ENCODE peak calls at places on chromosomes 6 and 20, in nine cellular contexts. Q is ovary; C is HTR-8/SVneo; E is BJ; T is activated T-cell treated with anti-CD3 and anti-CD28 coated beads for 48 hours; I is effector CD8-positive, alpha-beta T cell; H is stimulated activated CD4-positive, alpha-beta T cell treated with anti-CD3 and anti-CD28 coated beads, Interleukin-4, amount 100 ng/mL, for 24 hours; O is HCT116; D is activated CD4-positive, alpha-beta T cell treated with anti-CD3 and anti-CD28 coated beads for 4 hours. F is an unnamed sample.
A peak's percentile ranks its signal among the peaks of the same experiment; 100 is the strongest.

GRCh38 chr6:31354248-31354647 is 2.7 kb downstream of the HLA-B start:
- DNase-seq in I (peak; percentile 21), Q (no peak), H (no peak), T (no peak), C (no peak), O (no peak), E (no peak), D (no peak), F (no peak)

GRCh38 chr6:80143312-80143960 is 37.0 kb downstream of the BCKDHB start:
- DNase-seq in C (peak; percentile 26), Q (peak; percentile 72), E (peak; percentile 46), H (no peak), T (no peak), O (peak; percentile 67), D (no peak), I (no peak), F (peak; percentile 12)

GRCh38 chr6:165718486-165718885 is 55.4 kb upstream of the PDE10A start:
- DNase-seq in I (no peak), Q (no peak), D (no peak), H (no peak), O (no peak), E (no peak), T (no peak), C (no peak), F (no peak)

GRCh38 chr6:14337157-14337556 is 219.6 kb downstream of the CD83 start:
- DNase-seq in C (no peak), D (no peak), Q (no peak), I (no peak), T (no peak), O (no peak), E (no peak), H (no peak), F (no peak)

GRCh38 chr6:157674061-157674460 is 149.0 kb upstream of the SNX9 start:
- DNase-seq in D (no peak), O (no peak), T (no peak), C (no peak), Q (no peak), H (no peak), E (no peak), I (no peak), F (no peak)

GRCh38 chr6:157144861-157145260 is 178.5 kb downstream of the TMEM242 start:
- DNase-seq in E (no peak), C (no peak), D (no peak), H (no peak), I (no peak), T (no peak), Q (no peak), O (no peak), F (no peak)

GRCh38 chr20:8388707-8389106 is 256.6 kb downstream of the PLCB1 start:
- DNase-seq in O (no peak), E (no peak), C (no peak), I (no peak), T (no peak), D (no peak), Q (no peak), H (no peak), F (no peak)

GRCh38 chr6:113065606-113066005 is 718.5 kb downstream of the RFPL4B start:
- DNase-seq in C (no peak), O (no peak), E (peak; percentile 43), Q (no peak), D (no peak), T (no peak), H (no peak), I (no peak), F (no peak)

GRCh38 chr20:10171864-10172751 is 46.5 kb upstream of the SNAP25 start:
- DNase-seq in D (peak; percentile 5), O (no peak), E (no peak), C (peak; percentile 56), T (peak; percentile 40), Q (peak; percentile 33), H (peak; percentile 20), I (no peak), F (peak; percentile 96)

GRCh38 chr6:62285612-62286469 is at the start of gene KHDRBS2:
- DNase-seq in C (peak; percentile 8), T (peak; percentile 6), O (no peak), I (no peak), E (no peak), H (peak; percentile 3), D (no peak), Q (peak; percentile 39), F (peak; percentile 98)

GRCh38 chr6:1611322-1611571 is 1.5 kb downstream of the FOXC1 start:
- DNase-seq in C (peak; percentile 61), T (no peak), D (no peak), I (no peak), E (no peak), H (no peak), O (no peak), Q (no peak), F (peak; percentile 61)

GRCh38 chr20:62214067-62214466 is 6.0 kb downstream of the HRH3 start:
- DNase-seq in O (no peak), H (no peak), Q (no peak), C (no peak), T (no peak), I (no peak), E (no peak), D (no peak), F (peak; percentile 82)

GRCh38 chr6:43723737-43724295 is 36.2 kb upstream of the MRPS18A start:
- DNase-seq in T (peak; percentile 64), Q (peak; percentile 59), I (peak; percentile 52), E (no peak), C (peak; percentile 78), O (peak; percentile 79), H (peak; percentile 78), D (peak; percentile 71), F (peak; percentile 86)

F was measured in DMS53.